ENCODE peak calls at places on chromosomes 3 and 15, in nine cellular contexts. F is activated T-cell treated with anti-CD3 and anti-CD28 coated beads, Interleukin-2, amount 50 U/mL, for 1 hour; Y is Ammon's horn; M is PC-3; O is T-cell; A is activated T-helper 1 cell treated with Interleukin-2 at 50 U/mL for 16 hours; R is cardiac fibroblast; I is T-helper 1 cell; C is activated naive CD4-positive, alpha-beta T cell treated with anti-CD3 and anti-CD28 coated beads for 36 hours. D is an unnamed sample.

GRCh38 chr15:64166104-64166890 is 3.5 kb upstream of the PPIB start:
- DNase-seq in M (no peak), R (no peak), O (no peak), Y (no peak), I (no peak), A (no peak), F (no peak), C (no peak), D (no peak)

GRCh38 chr3:160661660-160662059 is 15.3 kb upstream of the ARL14 start:
- DNase-seq in I (no peak), C (no peak), Y (peak; percentile 41), R (no peak), M (peak; percentile 21), A (no peak), O (no peak), F (no peak), D (no peak)

GRCh38 chr3:188286087-188286513 is 132.1 kb downstream of the LPP start:
- DNase-seq in Y (no peak), F (no peak), C (peak; percentile 32), O (no peak), A (no peak), M (peak; percentile 93), I (no peak), R (peak; percentile 99), D (no peak)

GRCh38 chr3:98961161-98962155 is 60.0 kb upstream of the DCBLD2 start:
- DNase-seq in O (no peak), I (no peak), M (peak; percentile 83), R (peak; percentile 95), A (no peak), Y (no peak), C (no peak), F (no peak), D (no peak)

GRCh38 chr3:20669675-20670074 is 483.7 kb upstream of the SGO1 start:
- DNase-seq in O (no peak), M (no peak), Y (peak; percentile 38), R (no peak), C (no peak), I (no peak), F (no peak), A (no peak), D (no peak)

GRCh38 chr15:69064649-69065048 is 50.2 kb downstream of the NOX5 start:
- DNase-seq in M (no peak), Y (no peak), F (no peak), R (no peak), O (no peak), I (no peak), A (no peak), C (no peak), D (no peak)

GRCh38 chr3:195095704-195096036 is 175.3 kb downstream of the XXYLT1 start:
- DNase-seq in I (no peak), C (no peak), A (no peak), R (no peak), Y (no peak), F (no peak), M (peak; percentile 56), O (no peak), D (no peak)

GRCh38 chr3:101512521-101513418 is at the start of gene SENP7:
- DNase-seq in M (peak; percentile 92), Y (peak; percentile 81), C (peak; percentile 89), O (peak; percentile 71), R (peak; percentile 86), F (peak; percentile 74), A (peak; percentile 61), I (peak; percentile 83), D (peak; percentile 56)

GRCh38 chr3:72080101-72080500 is 295.2 kb upstream of the PROK2 start:
- DNase-seq in F (no peak), M (no peak), Y (no peak), I (no peak), O (no peak), A (no peak), R (no peak), C (no peak), D (no peak)

GRCh38 chr3:158443632-158444031 is 127.4 kb upstream of the MLF1 start:
- DNase-seq in Y (no peak), C (no peak), A (no peak), R (no peak), O (no peak), M (no peak), F (no peak), I (peak; percentile 58), D (no peak)

GRCh38 chr3:152623286-152623685 is 211.6 kb upstream of the P2RY1 start:
- DNase-seq in R (peak; percentile 3), A (no peak), C (no peak), F (no peak), Y (no peak), I (no peak), M (no peak), O (no peak), D (no peak)

GRCh38 chr3:86814321-86814720 is 176.6 kb downstream of the VGLL3 start:
- DNase-seq in Y (peak; percentile 74), F (no peak), O (no peak), M (no peak), A (no peak), C (no peak), I (no peak), R (no peak), D (no peak)

GRCh38 chr15:64430000-64430735 is 30.2 kb upstream of the ZNF609 start:
- DNase-seq in Y (no peak), R (peak; percentile 92), I (peak; percentile 84), M (no peak), F (peak; percentile 42), O (peak; percentile 75), A (peak; percentile 20), C (peak; percentile 50), D (peak; percentile 24)

GRCh38 chr15:60830479-60830878 is 351.5 kb upstream of the ICE2 start:
- DNase-seq in R (peak; percentile 82), M (no peak), C (no peak), O (no peak), F (no peak), Y (no peak), A (no peak), I (no peak), D (no peak)

GRCh38 chr3:60573494-60573893 is 677.8 kb downstream of the FHIT start:
- DNase-seq in I (no peak), F (no peak), Y (peak; percentile 7), O (no peak), C (no peak), A (no peak), R (peak; percentile 50), M (peak; percentile 76), D (no peak)

GRCh38 chr3:65855370-65856100 is 183.2 kb downstream of the MAGI1 start:
- DNase-seq in I (no peak), R (peak; percentile 60), Y (no peak), C (no peak), M (peak; percentile 38), A (no peak), O (no peak), F (no peak), D (no peak)

GRCh38 chr3:157810924-157811718 is 295.1 kb downstream of the SHOX2 start:
- DNase-seq in R (no peak), I (no peak), O (no peak), M (no peak), C (no peak), A (no peak), Y (no peak), F (no peak), D (no peak)

GRCh38 chr3:57998366-57999283 is 9.6 kb upstream of the FLNB start:
- DNase-seq in I (no peak), F (no peak), A (no peak), C (peak; percentile 23), M (peak; percentile 45), O (no peak), R (peak; percentile 53), Y (no peak), D (no peak)

GRCh38 chr3:113084777-113085176 is 94.0 kb downstream of the GTPBP8 start:
- DNase-seq in C (no peak), A (no peak), I (no peak), F (no peak), M (peak; percentile 47), R (peak; percentile 33), Y (no peak), O (no peak), D (no peak)

GRCh38 chr3:89690649-89691048 is 583.2 kb downstream of the EPHA3 start:
- DNase-seq in M (peak; percentile 42), Y (peak; percentile 12), R (peak; percentile 20), O (no peak), I (no peak), A (no peak), F (no peak), C (no peak), D (no peak)

GRCh38 chr15:76060098-76060989 is 559 bp downstream of the TMEM266 start:
- DNase-seq in R (no peak), M (no peak), Y (no peak), F (peak; percentile 22), C (peak; percentile 61), O (peak; percentile 34), I (peak; percentile 8), A (no peak), D (no peak)

GRCh38 chr3:157631468-157631867 is 128.3 kb upstream of the VEPH1 start:
- DNase-seq in F (no peak), A (no peak), R (peak; percentile 67), I (no peak), Y (no peak), M (no peak), C (no peak), O (no peak), D (no peak)

GRCh38 chr15:55915221-55915620 is 78.2 kb downstream of the NEDD4 start:
- DNase-seq in I (no peak), M (no peak), O (no peak), C (no peak), R (peak; percentile 59), F (no peak), Y (no peak), A (no peak), D (no peak)

GRCh38 chr3:130662407-130663028 is 84.1 kb downstream of the PIK3R4 start:
- DNase-seq in Y (no peak), F (no peak), O (no peak), C (no peak), M (no peak), I (no peak), A (no peak), R (no peak), D (no peak)

GRCh38 chr3:101824691-101825090 is 24.6 kb upstream of the NFKBIZ start:
- DNase-seq in C (no peak), O (no peak), R (peak; percentile 73), M (no peak), I (no peak), Y (no peak), F (no peak), A (no peak), D (no peak)